ENCODE peak calls at places on chromosomes 3 and 15, in nine cellular contexts. Z is T follicular helper cell, S is germinal center, Y is ELR, V is dorsolateral prefrontal cortex, M is endothelial cell of umbilical vein, C is WERI-Rb-1, F is HEK293T, N is sciatic nerve. X is an unnamed sample.
A peak's percentile ranks its signal among the peaks of the same experiment; 100 is the strongest.

GRCh38 chr3:152193673-152194267 is 75.0 kb upstream of the MBNL1 start:
- DNase-seq in F (no peak), V (no peak), Y (no peak), C (no peak), M (no peak), Z (no peak), N (no peak), S (no peak), X (no peak)

GRCh38 chr3:127304121-127304744 is 16.4 kb upstream of the PRR20G start:
- DNase-seq in Z (no peak), F (peak; percentile 35), V (no peak), M (no peak), S (no peak), C (peak; percentile 69), Y (no peak), N (no peak), X (no peak)

GRCh38 chr15:40366204-40367037 is 8.4 kb downstream of the DISP2 start:
- DNase-seq in M (no peak), Z (no peak), C (no peak), S (no peak), F (no peak), N (no peak), V (no peak), Y (no peak), X (no peak)

GRCh38 chr3:157282261-157283191 is 122.6 kb upstream of the CCNL1 start:
- DNase-seq in C (no peak), Z (no peak), M (peak; percentile 94), S (no peak), N (no peak), V (no peak), Y (peak; percentile 93), F (no peak), X (no peak)

GRCh38 chr3:106176734-106177133 is 307.9 kb upstream of the CBLB start:
- DNase-seq in F (no peak), Z (peak; percentile 7), V (no peak), C (no peak), Y (no peak), M (peak; percentile 5), S (no peak), N (no peak), X (peak; percentile 4)

GRCh38 chr15:87045741-87046140 is 966.1 kb downstream of the AGBL1 start:
- DNase-seq in C (no peak), S (no peak), N (no peak), M (no peak), Y (peak; percentile 54), V (no peak), Z (no peak), F (no peak), X (no peak)

GRCh38 chr3:196988241-196989029 is 19.8 kb upstream of the PIGZ start:
- DNase-seq in M (no peak), C (peak; percentile 32), Y (no peak), S (no peak), V (no peak), Z (no peak), N (peak; percentile 42), F (no peak), X (no peak)

GRCh38 chr3:48425281-48425812 is 4.5 kb downstream of the PLXNB1 start:
- DNase-seq in Y (no peak), V (peak; percentile 21), M (no peak), C (no peak), F (no peak), Z (no peak), N (no peak), S (no peak), X (no peak)

X was measured in T-cell.